ENCODE peak calls at places on chromosome 5, in six cellular contexts. One of them, this sample, is unnamed.

GRCh38 chr5:103667068-103667467 is 104.5 kb upstream of the NUDT12 start:
- DNase-seq in OCI-LY7: no peak
- DNase-seq in neural progenitor cell: no peak
- DNase-seq in SK-N-SH: no peak
- DNase-seq in HCT116: no peak
- DNase-seq in hepatocyte: no peak
- DNase-seq in this sample: peak

GRCh38 chr5:134585966-134586365 is 46.7 kb downstream of the SAR1B start:
- DNase-seq in SK-N-SH: no peak
- DNase-seq in neural progenitor cell: no peak
- DNase-seq in hepatocyte: no peak
- DNase-seq in OCI-LY7: no peak
- DNase-seq in HCT116: no peak
- DNase-seq in this sample: no peak

GRCh38 chr5:150161242-150162141 is 5.1 kb upstream of the CDX1 start:
- DNase-seq in neural progenitor cell: peak
- DNase-seq in HCT116: peak
- DNase-seq in SK-N-SH: peak
- DNase-seq in hepatocyte: peak
- DNase-seq in OCI-LY7: peak
- DNase-seq in this sample: peak

GRCh38 chr5:134917070-134917831 is 12.3 kb downstream of the PCBD2 start:
- DNase-seq in HCT116: no peak
- DNase-seq in hepatocyte: peak
- DNase-seq in OCI-LY7: peak
- DNase-seq in neural progenitor cell: peak
- DNase-seq in SK-N-SH: no peak
- DNase-seq in this sample: no peak

GRCh38 chr5:136734638-136735037 is 369.3 kb upstream of the TRPC7 start:
- DNase-seq in OCI-LY7: no peak
- DNase-seq in HCT116: no peak
- DNase-seq in hepatocyte: no peak
- DNase-seq in SK-N-SH: no peak
- DNase-seq in neural progenitor cell: no peak
- DNase-seq in this sample: no peak

GRCh38 chr5:168315416-168315990 is 24.1 kb downstream of the WWC1 start:
- DNase-seq in hepatocyte: no peak
- DNase-seq in HCT116: no peak
- DNase-seq in SK-N-SH: no peak
- DNase-seq in OCI-LY7: no peak
- DNase-seq in neural progenitor cell: no peak
- DNase-seq in this sample: no peak

GRCh38 chr5:141807732-141808131 is 70.5 kb downstream of the PCDH1 start:
- DNase-seq in SK-N-SH: no peak
- DNase-seq in neural progenitor cell: no peak
- DNase-seq in hepatocyte: no peak
- DNase-seq in OCI-LY7: no peak
- DNase-seq in HCT116: no peak
- DNase-seq in this sample: no peak

GRCh38 chr5:110255194-110255593 is 471.3 kb downstream of the TMEM232 start:
- DNase-seq in OCI-LY7: no peak
- DNase-seq in hepatocyte: no peak
- DNase-seq in neural progenitor cell: peak
- DNase-seq in SK-N-SH: no peak
- DNase-seq in HCT116: no peak
- DNase-seq in this sample: no peak

GRCh38 chr5:80959768-80960442 is at the start of gene RASGRF2:
- DNase-seq in neural progenitor cell: peak
- DNase-seq in OCI-LY7: no peak
- DNase-seq in HCT116: no peak
- DNase-seq in SK-N-SH: peak
- DNase-seq in hepatocyte: peak
- DNase-seq in this sample: peak

GRCh38 chr5:123696948-123697347 is 185.0 kb downstream of the CSNK1G3 start:
- DNase-seq in neural progenitor cell: no peak
- DNase-seq in SK-N-SH: no peak
- DNase-seq in OCI-LY7: no peak
- DNase-seq in HCT116: no peak
- DNase-seq in hepatocyte: no peak
- DNase-seq in this sample: peak

GRCh38 chr5:59893436-59894227 is at the start of gene PDE4D:
- DNase-seq in HCT116: no peak
- DNase-seq in hepatocyte: peak
- DNase-seq in OCI-LY7: no peak
- DNase-seq in SK-N-SH: peak
- DNase-seq in neural progenitor cell: peak
- DNase-seq in this sample: peak

GRCh38 chr5:179285236-179285635 is 60.0 kb downstream of the ADAMTS2 start:
- DNase-seq in HCT116: no peak
- DNase-seq in OCI-LY7: no peak
- DNase-seq in SK-N-SH: peak
- DNase-seq in neural progenitor cell: no peak
- DNase-seq in hepatocyte: no peak
- DNase-seq in this sample: no peak

GRCh38 chr5:28543699-28544098 is 1505.3 kb upstream of the CDH9 start:
- DNase-seq in OCI-LY7: no peak
- DNase-seq in SK-N-SH: no peak
- DNase-seq in HCT116: no peak
- DNase-seq in hepatocyte: no peak
- DNase-seq in neural progenitor cell: no peak
- DNase-seq in this sample: no peak

GRCh38 chr5:10710513-10711128 is 50.4 kb downstream of the DAP start:
- DNase-seq in HCT116: no peak
- DNase-seq in OCI-LY7: no peak
- DNase-seq in SK-N-SH: no peak
- DNase-seq in hepatocyte: no peak
- DNase-seq in neural progenitor cell: no peak
- DNase-seq in this sample: no peak

GRCh38 chr5:19927919-19928318 is 60.1 kb downstream of the CDH18 start:
- DNase-seq in SK-N-SH: peak
- DNase-seq in neural progenitor cell: peak
- DNase-seq in HCT116: no peak
- DNase-seq in hepatocyte: peak
- DNase-seq in OCI-LY7: no peak
- DNase-seq in this sample: no peak

GRCh38 chr5:178417391-178417811 is 172.8 kb downstream of the COL23A1 start:
- DNase-seq in OCI-LY7: no peak
- DNase-seq in HCT116: no peak
- DNase-seq in neural progenitor cell: no peak
- DNase-seq in hepatocyte: no peak
- DNase-seq in SK-N-SH: peak
- DNase-seq in this sample: no peak

GRCh38 chr5:179559280-179560252 is 9.2 kb downstream of the RUFY1 start:
- DNase-seq in HCT116: peak
- DNase-seq in SK-N-SH: peak
- DNase-seq in OCI-LY7: peak
- DNase-seq in hepatocyte: peak
- DNase-seq in neural progenitor cell: peak
- DNase-seq in this sample: peak

GRCh38 chr5:169637856-169638190 is 748 bp downstream of the DOCK2 start:
- DNase-seq in neural progenitor cell: no peak
- DNase-seq in SK-N-SH: no peak
- DNase-seq in OCI-LY7: peak
- DNase-seq in hepatocyte: no peak
- DNase-seq in HCT116: no peak
- DNase-seq in this sample: no peak

GRCh38 chr5:132007399-132008162 is 3.9 kb downstream of the ACSL6 start:
- DNase-seq in OCI-LY7: peak
- DNase-seq in SK-N-SH: peak
- DNase-seq in HCT116: peak
- DNase-seq in neural progenitor cell: peak
- DNase-seq in hepatocyte: peak
- DNase-seq in this sample: peak

GRCh38 chr5:133337795-133338445 is 274.4 kb downstream of the FSTL4 start:
- DNase-seq in neural progenitor cell: no peak
- DNase-seq in hepatocyte: no peak
- DNase-seq in OCI-LY7: no peak
- DNase-seq in HCT116: no peak
- DNase-seq in SK-N-SH: no peak
- DNase-seq in this sample: no peak

GRCh38 chr5:91977599-91977998 is 594.5 kb upstream of the ARRDC3 start:
- DNase-seq in SK-N-SH: no peak
- DNase-seq in hepatocyte: no peak
- DNase-seq in HCT116: no peak
- DNase-seq in OCI-LY7: no peak
- DNase-seq in neural progenitor cell: no peak
- DNase-seq in this sample: no peak

GRCh38 chr5:139848508-139849100 is 53.0 kb downstream of the PSD2 start:
- DNase-seq in HCT116: no peak
- DNase-seq in hepatocyte: peak
- DNase-seq in neural progenitor cell: no peak
- DNase-seq in OCI-LY7: no peak
- DNase-seq in SK-N-SH: no peak
- DNase-seq in this sample: no peak

GRCh38 chr5:113378960-113379541 is 55.7 kb downstream of the TSSK1B start:
- DNase-seq in neural progenitor cell: peak
- DNase-seq in OCI-LY7: peak
- DNase-seq in SK-N-SH: peak
- DNase-seq in hepatocyte: peak
- DNase-seq in HCT116: peak
- DNase-seq in this sample: peak

GRCh38 chr5:14298126-14298847 is 155.1 kb downstream of the TRIO start:
- DNase-seq in hepatocyte: no peak
- DNase-seq in HCT116: no peak
- DNase-seq in SK-N-SH: no peak
- DNase-seq in OCI-LY7: no peak
- DNase-seq in neural progenitor cell: no peak
- DNase-seq in this sample: peak

GRCh38 chr5:16909464-16909863 is 26.6 kb downstream of the MYO10 start:
- DNase-seq in HCT116: no peak
- DNase-seq in neural progenitor cell: no peak
- DNase-seq in SK-N-SH: no peak
- DNase-seq in OCI-LY7: no peak
- DNase-seq in hepatocyte: no peak
- DNase-seq in this sample: no peak

GRCh38 chr5:148090200-148090599 is 26.4 kb downstream of the SPINK5 start:
- DNase-seq in OCI-LY7: no peak
- DNase-seq in HCT116: no peak
- DNase-seq in neural progenitor cell: no peak
- DNase-seq in hepatocyte: no peak
- DNase-seq in SK-N-SH: no peak
- DNase-seq in this sample: no peak

GRCh38 chr5:16869821-16870796 is 66.0 kb downstream of the MYO10 start:
- DNase-seq in OCI-LY7: no peak
- DNase-seq in neural progenitor cell: no peak
- DNase-seq in SK-N-SH: no peak
- DNase-seq in HCT116: peak
- DNase-seq in hepatocyte: no peak
- DNase-seq in this sample: peak

GRCh38 chr5:73296772-73297171 is 123.8 kb downstream of the TMEM174 start:
- DNase-seq in OCI-LY7: no peak
- DNase-seq in hepatocyte: no peak
- DNase-seq in SK-N-SH: no peak
- DNase-seq in neural progenitor cell: no peak
- DNase-seq in HCT116: no peak
- DNase-seq in this sample: peak

GRCh38 chr5:163506726-163507125 is 1.3 kb downstream of the MAT2B start:
- DNase-seq in HCT116: no peak
- DNase-seq in hepatocyte: peak
- DNase-seq in OCI-LY7: no peak
- DNase-seq in neural progenitor cell: no peak
- DNase-seq in SK-N-SH: no peak
- DNase-seq in this sample: peak

GRCh38 chr5:151678146-151678545 is 8.6 kb downstream of the SPARC start:
- DNase-seq in hepatocyte: no peak
- DNase-seq in OCI-LY7: no peak
- DNase-seq in SK-N-SH: no peak
- DNase-seq in HCT116: no peak
- DNase-seq in neural progenitor cell: no peak
- DNase-seq in this sample: peak

GRCh38 chr5:43042176-43042625 is 2.1 kb upstream of the ANXA2R start:
- DNase-seq in neural progenitor cell: peak
- DNase-seq in hepatocyte: peak
- DNase-seq in OCI-LY7: peak
- DNase-seq in SK-N-SH: peak
- DNase-seq in HCT116: peak
- DNase-seq in this sample: peak

GRCh38 chr5:138037907-138038633 is 5.2 kb upstream of the FAM13B start:
- DNase-seq in OCI-LY7: no peak
- DNase-seq in hepatocyte: no peak
- DNase-seq in SK-N-SH: no peak
- DNase-seq in HCT116: no peak
- DNase-seq in neural progenitor cell: no peak
- DNase-seq in this sample: no peak

GRCh38 chr5:36395260-36395659 is 93.6 kb upstream of the RANBP3L start:
- DNase-seq in OCI-LY7: peak
- DNase-seq in hepatocyte: no peak
- DNase-seq in HCT116: no peak
- DNase-seq in SK-N-SH: no peak
- DNase-seq in neural progenitor cell: no peak
- DNase-seq in this sample: no peak
- TF ChIP-seq EZH2phosphoT487 in OCI-LY7: no peak
- TF ChIP-seq EZH2phosphoT487 in hepatocyte: no peak
- TF ChIP-seq EZH2phosphoT487 in HCT116: no peak
- TF ChIP-seq EZH2phosphoT487 in SK-N-SH: no peak
- TF ChIP-seq EZH2phosphoT487 in neural progenitor cell: no peak
- TF ChIP-seq EZH2phosphoT487 in this sample: no peak

GRCh38 chr5:128053291-128053954 is 30.1 kb upstream of the SLC12A2 start:
- DNase-seq in OCI-LY7: no peak
- DNase-seq in SK-N-SH: no peak
- DNase-seq in HCT116: no peak
- DNase-seq in hepatocyte: no peak
- DNase-seq in neural progenitor cell: no peak
- DNase-seq in this sample: no peak
- TF ChIP-seq EZH2phosphoT487 in OCI-LY7: no peak
- TF ChIP-seq EZH2phosphoT487 in SK-N-SH: no peak
- TF ChIP-seq EZH2phosphoT487 in HCT116: no peak
- TF ChIP-seq EZH2phosphoT487 in hepatocyte: no peak
- TF ChIP-seq EZH2phosphoT487 in neural progenitor cell: no peak
- TF ChIP-seq EZH2phosphoT487 in this sample: no peak

GRCh38 chr5:115601709-115602584 is at the start of gene TICAM2:
- DNase-seq in SK-N-SH: peak
- DNase-seq in hepatocyte: peak
- DNase-seq in OCI-LY7: peak
- DNase-seq in HCT116: no peak
- DNase-seq in neural progenitor cell: peak
- DNase-seq in this sample: peak
- TF ChIP-seq EZH2phosphoT487 in SK-N-SH: no peak
- TF ChIP-seq EZH2phosphoT487 in hepatocyte: no peak
- TF ChIP-seq EZH2phosphoT487 in OCI-LY7: no peak
- TF ChIP-seq EZH2phosphoT487 in HCT116: no peak
- TF ChIP-seq EZH2phosphoT487 in neural progenitor cell: no peak
- TF ChIP-seq EZH2phosphoT487 in this sample: no peak

DNA sequence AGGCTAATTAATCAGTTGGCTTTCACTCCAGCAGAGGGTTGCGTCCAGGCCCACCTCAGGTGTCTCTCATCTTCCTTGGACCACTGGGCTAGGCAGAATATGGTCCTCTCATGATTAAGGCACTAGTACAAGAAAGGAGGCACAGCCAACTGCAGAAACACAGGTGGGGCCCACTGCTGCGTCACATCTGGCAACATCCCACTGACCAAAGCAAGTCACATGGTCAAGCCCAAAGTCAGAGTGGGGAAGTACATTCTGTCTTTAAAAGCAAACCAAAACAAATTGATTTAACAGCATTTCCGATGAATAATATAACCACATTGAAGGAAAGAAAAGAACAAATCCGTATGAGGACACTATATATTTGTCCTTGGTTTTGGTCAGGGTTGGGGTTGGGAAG is 28.0 kb upstream of the UBTD2 start:
- DNase-seq in neural progenitor cell: no peak
- DNase-seq in hepatocyte: no peak
- DNase-seq in SK-N-SH: no peak
- DNase-seq in HCT116: no peak
- DNase-seq in OCI-LY7: no peak
- DNase-seq in this sample: no peak
- TF ChIP-seq EZH2phosphoT487 in neural progenitor cell: no peak
- TF ChIP-seq EZH2phosphoT487 in hepatocyte: no peak
- TF ChIP-seq EZH2phosphoT487 in SK-N-SH: no peak
- TF ChIP-seq EZH2phosphoT487 in HCT116: no peak
- TF ChIP-seq EZH2phosphoT487 in OCI-LY7: no peak
- TF ChIP-seq EZH2phosphoT487 in this sample: no peak

GRCh38 chr5:56409331-56410190 is 176.4 kb upstream of the ANKRD55 start:
- DNase-seq in HCT116: no peak
- DNase-seq in hepatocyte: peak
- DNase-seq in neural progenitor cell: no peak
- DNase-seq in SK-N-SH: no peak
- DNase-seq in OCI-LY7: no peak
- DNase-seq in this sample: peak
- TF ChIP-seq EZH2phosphoT487 in HCT116: no peak
- TF ChIP-seq EZH2phosphoT487 in hepatocyte: no peak
- TF ChIP-seq EZH2phosphoT487 in neural progenitor cell: no peak
- TF ChIP-seq EZH2phosphoT487 in SK-N-SH: no peak
- TF ChIP-seq EZH2phosphoT487 in OCI-LY7: no peak
- TF ChIP-seq EZH2phosphoT487 in this sample: no peak